ENCODE peak calls at places on chromosomes 13 and 19, in eight cellular contexts. X is A549, S is ovary, H is GM12878, A is tibial nerve, Y is H1, U is K562, D is sigmoid colon. B is an unnamed sample.

GRCh38 chr13:107866666-107867623 is 348.4 kb downstream of the LIG4 start:
- DNase-seq in Y (no peak), A (no peak), H (no peak), S (no peak), D (no peak), X (no peak), U (peak; percentile 90), B (no peak)

GRCh38 chr13:69579351-69579750 is 528.3 kb upstream of the ATXN8OS start:
- DNase-seq in D (no peak), A (no peak), H (no peak), Y (no peak), S (no peak), U (peak; percentile 2), X (no peak), B (no peak)

GRCh38 chr13:80276371-80277289 is 64.3 kb downstream of the SPRY2 start:
- DNase-seq in A (no peak), X (no peak), Y (peak; percentile 17), D (no peak), H (no peak), U (no peak), S (no peak), B (no peak)

GRCh38 chr13:32038353-32038752 is 6.8 kb downstream of the FRY start:
- DNase-seq in Y (no peak), X (no peak), A (no peak), D (no peak), U (no peak), S (no peak), H (no peak), B (no peak)

GRCh38 chr13:99980201-99981114 is 1.1 kb upstream of the ZIC2 start:
- DNase-seq in A (no peak), Y (no peak), X (no peak), D (no peak), H (no peak), S (no peak), U (peak; percentile 85), B (peak; percentile 69)

GRCh38 chr19:5828661-5829566 is 10.6 kb downstream of the FUT6 start:
- DNase-seq in D (peak; percentile 93), U (peak; percentile 34), X (no peak), A (no peak), H (no peak), Y (no peak), S (no peak), B (peak; percentile 55)

GRCh38 chr19:56080669-56081401 is 40.3 kb downstream of the ZNF787 start:
- DNase-seq in H (peak; percentile 38), X (peak; percentile 48), D (peak; percentile 84), A (peak; percentile 57), U (peak; percentile 84), Y (no peak), S (peak; percentile 66), B (peak; percentile 86)

GRCh38 chr13:113538689-113539058 is 45.9 kb upstream of the TFDP1 start:
- DNase-seq in A (no peak), X (no peak), U (no peak), Y (no peak), D (peak; percentile 42), H (no peak), S (no peak), B (no peak)

GRCh38 chr13:26977541-26977940 is 194.1 kb downstream of the USP12 start:
- DNase-seq in X (no peak), A (no peak), Y (no peak), H (no peak), D (no peak), S (no peak), U (no peak), B (no peak)

GRCh38 chr19:52566588-52566987 is 3.5 kb upstream of the ZNF701 start:
- DNase-seq in H (no peak), X (no peak), S (no peak), D (no peak), A (no peak), U (peak; percentile 34), Y (no peak), B (no peak)

GRCh38 chr19:20422216-20422615 is 143.4 kb downstream of the ZNF737 start:
- DNase-seq in H (no peak), U (no peak), Y (no peak), X (no peak), D (no peak), A (no peak), S (no peak), B (no peak)

GRCh38 chr19:14514215-14514871 is 3.9 kb downstream of the DNAJB1 start:
- DNase-seq in X (no peak), H (no peak), Y (no peak), A (no peak), U (peak; percentile 49), S (no peak), D (no peak), B (no peak)

GRCh38 chr13:49690133-49690989 is 925 bp downstream of the EBPL start:
- DNase-seq in Y (no peak), H (no peak), U (peak; percentile 13), D (no peak), X (peak; percentile 36), A (no peak), S (no peak), B (peak; percentile 35)

GRCh38 chr19:45154064-45154827 is 6.5 kb downstream of the NKPD1 start:
- DNase-seq in H (no peak), A (no peak), S (no peak), D (no peak), Y (no peak), X (no peak), U (peak; percentile 86), B (no peak)

GRCh38 chr13:24670927-24671326 is 9.3 kb upstream of the ATP12A start:
- DNase-seq in D (no peak), X (peak; percentile 62), S (no peak), H (no peak), U (peak; percentile 16), Y (no peak), A (no peak), B (no peak)

GRCh38 chr13:34076943-34077703 is 259.2 kb downstream of the RFC3 start:
- DNase-seq in A (no peak), H (no peak), S (no peak), X (peak; percentile 3), Y (no peak), U (no peak), D (no peak), B (no peak)

GRCh38 chr13:110334256-110334655 is 27.2 kb downstream of the COL4A2 start:
- DNase-seq in S (no peak), D (peak; percentile 69), X (no peak), U (no peak), H (no peak), A (no peak), Y (no peak), B (no peak)

GRCh38 chr13:110319774-110320509 is 12.9 kb downstream of the COL4A2 start:
- DNase-seq in H (no peak), S (no peak), U (no peak), Y (no peak), D (no peak), X (peak; percentile 62), A (no peak), B (no peak)

GRCh38 chr13:84296386-84296785 is 414.1 kb upstream of the SLITRK1 start:
- DNase-seq in D (no peak), H (no peak), S (no peak), U (no peak), A (no peak), Y (no peak), X (no peak), B (no peak)

GRCh38 chr19:13986348-13986904 is 19.7 kb downstream of the RFX1 start:
- DNase-seq in U (no peak), A (peak; percentile 64), H (peak; percentile 93), D (peak; percentile 93), X (no peak), S (peak; percentile 52), Y (peak; percentile 68), B (peak; percentile 82)

GRCh38 chr19:46478356-46478986 is 7.1 kb upstream of the PNMA8A start:
- DNase-seq in A (no peak), U (peak; percentile 44), Y (no peak), H (no peak), D (no peak), S (no peak), X (no peak), B (no peak)
- TF ChIP-seq EP300 in A (no peak), U (no peak), Y (peak; percentile 42), H (no peak), D (no peak), S (no peak), X (no peak), B (no peak)

GRCh38 chr13:40082644-40083043 is 427.2 kb downstream of the COG6 start:
- DNase-seq in X (no peak), S (peak; percentile 51), A (no peak), U (no peak), D (no peak), Y (no peak), H (no peak), B (no peak)
- TF ChIP-seq CTCF in X (no peak), S (no peak), A (no peak), U (no peak), D (no peak), Y (no peak), H (no peak), B (no peak)

GRCh38 chr19:4774136-4774535 is 17.4 kb upstream of the FEM1A start:
- DNase-seq in H (no peak), X (no peak), S (no peak), U (no peak), Y (no peak), D (no peak), A (no peak), B (no peak)

GRCh38 chr19:4764290-4764660 is 27.3 kb upstream of the FEM1A start:
- DNase-seq in A (no peak), D (no peak), Y (no peak), H (no peak), U (no peak), X (no peak), S (no peak), B (no peak)

GRCh38 chr19:4773047-4773640 is 18.4 kb upstream of the FEM1A start:
- DNase-seq in A (no peak), D (no peak), X (no peak), S (no peak), U (no peak), Y (no peak), H (peak; percentile 25), B (no peak)

GRCh38 chr19:4768934-4769777 is 22.4 kb upstream of the FEM1A start:
- DNase-seq in S (peak; percentile 91), Y (peak; percentile 57), X (peak; percentile 63), H (no peak), D (peak; percentile 85), A (peak; percentile 36), U (peak; percentile 88), B (peak; percentile 82)
- TF ChIP-seq EP300 in S (no peak), Y (peak; percentile 78), X (no peak), H (no peak), D (no peak), A (peak; percentile 79), U (no peak), B (no peak)

DNA sequence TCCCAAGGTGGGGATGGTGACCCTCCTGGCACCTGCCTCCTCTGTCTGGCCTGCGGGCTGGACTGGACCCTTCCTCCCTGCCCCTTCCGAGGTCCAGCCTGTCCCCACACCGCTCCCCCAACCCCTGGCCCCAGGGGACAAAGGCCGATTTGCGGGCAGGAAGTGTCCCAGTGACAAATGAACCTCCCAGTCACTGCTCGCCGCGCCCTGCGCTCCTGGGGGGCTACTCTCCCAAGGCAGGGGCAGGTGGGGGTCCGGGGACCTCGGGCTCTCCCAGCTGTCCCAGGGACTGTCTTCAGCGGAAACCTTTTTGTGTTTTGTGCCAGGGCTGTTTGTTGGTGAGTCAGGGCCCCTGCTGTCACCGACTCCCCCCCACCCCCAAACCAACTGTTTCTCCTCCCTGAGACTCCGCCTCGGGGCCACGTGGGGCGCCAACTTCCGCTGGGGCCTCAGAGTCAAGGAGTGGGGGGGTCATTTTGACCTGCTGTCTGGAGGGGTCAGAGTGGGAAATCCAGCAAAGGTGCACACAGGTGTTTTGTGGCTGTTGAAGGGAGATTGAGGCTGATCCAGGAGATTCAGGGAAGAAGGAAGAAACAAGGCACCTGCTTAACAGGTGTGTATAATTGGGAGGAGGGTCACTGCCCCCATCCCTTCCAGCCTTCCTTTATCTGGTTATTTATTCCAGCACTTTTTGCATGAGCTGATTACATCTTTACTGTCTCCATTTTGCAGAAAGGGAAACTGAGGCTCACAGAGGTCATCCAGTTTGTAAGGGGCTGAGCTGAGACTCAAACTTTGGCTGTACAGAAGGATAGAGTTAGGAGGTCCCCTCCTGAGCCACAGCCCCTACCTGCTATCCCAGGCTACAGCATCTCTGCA is 831 bp downstream of the PGPEP1 start:
- DNase-seq in Y (no peak), X (no peak), D (peak; percentile 83), U (peak; percentile 91), A (peak; percentile 21), H (no peak), S (peak; percentile 63), B (peak; percentile 56)
- TF ChIP-seq CTCF in Y (peak; percentile 4), X (no peak), D (no peak), U (peak; percentile 23), A (no peak), H (no peak), S (no peak), B (no peak)